ENCODE peak calls at places on chromosomes 1 and 21, in four cellular contexts. G is CD8-positive, alpha-beta memory T cell; F is Caki2; C is CD8-positive, alpha-beta T cell. S is an unnamed sample.

GRCh38 chr1:53781654-53782053 is 42.7 kb upstream of the GLIS1 start:
- DNase-seq in F (no peak), C (no peak), G (no peak), S (peak)

GRCh38 chr1:226248091-226248490 is 24.6 kb downstream of the MIXL1 start:
- DNase-seq in C (no peak), G (no peak), F (no peak), S (peak)

GRCh38 chr21:26394341-26394740 is 178.7 kb downstream of the CYYR1 start:
- DNase-seq in F (no peak), C (no peak), G (no peak), S (no peak)

GRCh38 chr1:236066828-236067386 is 2.0 kb upstream of the NID1 start:
- DNase-seq in C (peak), G (peak), F (no peak), S (no peak)

GRCh38 chr1:17667641-17668040 is 87.5 kb upstream of the ACTL8 start:
- DNase-seq in G (no peak), C (no peak), F (no peak), S (no peak)

GRCh38 chr1:55631508-55631907 is 416.3 kb upstream of the USP24 start:
- DNase-seq in G (no peak), C (no peak), F (no peak), S (no peak)

GRCh38 chr1:45250544-45250943 is 44.1 kb upstream of the ZSWIM5 start:
- DNase-seq in C (no peak), F (no peak), G (no peak), S (no peak)

GRCh38 chr1:18118491-18118890 is 10.9 kb downstream of the IGSF21 start:
- DNase-seq in F (no peak), G (no peak), C (no peak), S (no peak)

GRCh38 chr1:230728710-230729392 is 14.9 kb upstream of the AGT start:
- DNase-seq in G (no peak), F (no peak), C (no peak), S (peak)

GRCh38 chr1:58919226-58919985 is 135.6 kb upstream of the JUN start:
- DNase-seq in G (no peak), F (no peak), C (no peak), S (no peak)

GRCh38 chr1:111726311-111726710 is 12.9 kb downstream of the INKA2 start:
- DNase-seq in C (no peak), F (no peak), G (no peak), S (no peak)

GRCh38 chr1:41322101-41322661 is 39.1 kb upstream of the FOXO6 start:
- DNase-seq in C (no peak), F (no peak), G (no peak), S (no peak)

GRCh38 chr1:155513300-155513926 is 49.2 kb downstream of the ASH1L start:
- DNase-seq in G (no peak), C (no peak), F (no peak), S (peak)

GRCh38 chr21:42956824-42957632 is 17.3 kb upstream of the PKNOX1 start:
- DNase-seq in C (no peak), G (no peak), F (no peak), S (no peak)

GRCh38 chr1:71828431-71829012 is 453.8 kb downstream of the NEGR1 start:
- DNase-seq in F (no peak), G (no peak), C (no peak), S (no peak)

GRCh38 chr1:241722984-241723383 is 70.9 kb downstream of the WDR64 start:
- DNase-seq in G (no peak), C (no peak), F (no peak), S (no peak)

GRCh38 chr1:14841456-14841855 is 243.0 kb downstream of the KAZN start:
- DNase-seq in C (no peak), F (no peak), G (no peak), S (no peak)

GRCh38 chr1:207963429-207964194 is 52.7 kb upstream of the CD34 start:
- DNase-seq in F (peak), G (peak), C (peak), S (peak)

GRCh38 chr1:154910851-154911250 is 25.7 kb downstream of the PMVK start:
- DNase-seq in G (no peak), F (no peak), C (no peak), S (no peak)

GRCh38 chr1:153509729-153510354 is 25.9 kb downstream of the S100A6 start:
- DNase-seq in F (no peak), C (peak), G (peak), S (no peak)

GRCh38 chr1:218374401-218374848 is 29.3 kb downstream of the TGFB2 start:
- DNase-seq in C (no peak), G (no peak), F (no peak), S (no peak)

GRCh38 chr1:7136166-7136953 is 351.1 kb downstream of the CAMTA1 start:
- DNase-seq in C (no peak), F (no peak), G (no peak), S (no peak)

GRCh38 chr1:197924516-197925123 is 7.4 kb downstream of the LHX9 start:
- DNase-seq in G (no peak), C (no peak), F (peak), S (peak)

GRCh38 chr1:27548136-27548853 is 55.6 kb downstream of the AHDC1 start:
- DNase-seq in F (no peak), G (no peak), C (no peak), S (no peak)

GRCh38 chr1:47769279-47769678 is 227.9 kb downstream of the TRABD2B start:
- DNase-seq in F (no peak), G (no peak), C (no peak), S (no peak)

GRCh38 chr1:160911441-160911840 is 26.5 kb upstream of the ITLN1 start:
- DNase-seq in F (no peak), C (no peak), G (no peak), S (no peak)

GRCh38 chr1:12170263-12170671 is 3.5 kb downstream of the TNFRSF1B start:
- DNase-seq in F (no peak), C (no peak), G (no peak), S (no peak)

GRCh38 chr1:209207126-209207700 is 376.3 kb upstream of the CAMK1G start:
- DNase-seq in F (no peak), C (no peak), G (no peak), S (no peak)

GRCh38 chr21:28336299-28336698 is 656.4 kb downstream of the LTN1 start:
- DNase-seq in G (no peak), F (peak), C (no peak), S (peak)

GRCh38 chr1:172414331-172414730 is 6.2 kb upstream of the C1orf105 start:
- DNase-seq in F (no peak), G (no peak), C (no peak), S (no peak)

GRCh38 chr1:36008546-36009197 is 75.2 kb upstream of the TEKT2 start:
- DNase-seq in F (peak), G (no peak), C (no peak), S (no peak)

GRCh38 chr1:226889616-226890330 is 19.4 kb downstream of the PSEN2 start:
- DNase-seq in C (no peak), G (no peak), F (no peak), S (no peak)

GRCh38 chr1:198086051-198086745 is 70.6 kb upstream of the NEK7 start:
- DNase-seq in G (no peak), C (no peak), F (no peak), S (no peak)

GRCh38 chr1:93533677-93534076 is 85.8 kb downstream of the FNBP1L start:
- DNase-seq in F (no peak), G (no peak), C (no peak), S (no peak)

GRCh38 chr1:237239248-237239647 is 197.3 kb downstream of the RYR2 start:
- DNase-seq in G (no peak), F (no peak), C (no peak), S (no peak)

GRCh38 chr1:169312084-169312954 is 55.3 kb downstream of the NME7 start:
- DNase-seq in C (peak), F (peak), G (peak), S (peak)

GRCh38 chr1:52633291-52633754 is 355 bp downstream of the SHISAL2A start:
- DNase-seq in C (peak), F (no peak), G (peak), S (no peak)

GRCh38 chr1:25634896-25635295 is 18.3 kb downstream of the MAN1C1 start:
- DNase-seq in G (no peak), F (no peak), C (no peak), S (no peak)

GRCh38 chr1:154956557-154956956 is 658 bp upstream of the PBXIP1 start:
- DNase-seq in C (no peak), F (no peak), G (no peak), S (no peak)

GRCh38 chr1:18486195-18486594 is 5.5 kb downstream of the KLHDC7A start:
- DNase-seq in F (no peak), G (no peak), C (no peak), S (no peak)